ENCODE peak calls at places on chromosomes 7 and 10, in five cellular contexts. One of them, this sample, is unnamed.

GRCh38 chr10:44424953-44425352 is 40.1 kb upstream of the CXCL12 start:
- DNase-seq in ELF-1: no peak
- DNase-seq in stimulated activated CD4-positive, alpha-beta T cell treated with anti-CD3 and anti-CD28 coated beads, Interleukin-1b, Interleukin-23, amount 100 ng/mL, for 24 hours: no peak
- DNase-seq in posterior vena cava: no peak
- DNase-seq in LoVo: no peak
- DNase-seq in this sample: no peak

GRCh38 chr7:11552676-11553075 is 279.3 kb downstream of the THSD7A start:
- DNase-seq in ELF-1: no peak
- DNase-seq in stimulated activated CD4-positive, alpha-beta T cell treated with anti-CD3 and anti-CD28 coated beads, Interleukin-1b, Interleukin-23, amount 100 ng/mL, for 24 hours: no peak
- DNase-seq in LoVo: no peak
- DNase-seq in posterior vena cava: no peak
- DNase-seq in this sample: no peak

GRCh38 chr7:19117081-19117869 is at the start of gene TWIST1:
- DNase-seq in stimulated activated CD4-positive, alpha-beta T cell treated with anti-CD3 and anti-CD28 coated beads, Interleukin-1b, Interleukin-23, amount 100 ng/mL, for 24 hours: no peak
- DNase-seq in posterior vena cava: peak; percentile 82
- DNase-seq in ELF-1: peak; percentile 80
- DNase-seq in LoVo: no peak
- DNase-seq in this sample: no peak

GRCh38 chr7:3103614-3104399 is 60.1 kb upstream of the CARD11 start:
- DNase-seq in ELF-1: no peak
- DNase-seq in LoVo: no peak
- DNase-seq in posterior vena cava: no peak
- DNase-seq in stimulated activated CD4-positive, alpha-beta T cell treated with anti-CD3 and anti-CD28 coated beads, Interleukin-1b, Interleukin-23, amount 100 ng/mL, for 24 hours: no peak
- DNase-seq in this sample: no peak

GRCh38 chr7:5423272-5423843 is at the start of gene TNRC18:
- DNase-seq in LoVo: no peak
- DNase-seq in stimulated activated CD4-positive, alpha-beta T cell treated with anti-CD3 and anti-CD28 coated beads, Interleukin-1b, Interleukin-23, amount 100 ng/mL, for 24 hours: no peak
- DNase-seq in posterior vena cava: peak; percentile 88
- DNase-seq in ELF-1: peak; percentile 71
- DNase-seq in this sample: no peak

GRCh38 chr10:21473541-21473940 is 51.9 kb downstream of the SKIDA1 start:
- DNase-seq in ELF-1: no peak
- DNase-seq in stimulated activated CD4-positive, alpha-beta T cell treated with anti-CD3 and anti-CD28 coated beads, Interleukin-1b, Interleukin-23, amount 100 ng/mL, for 24 hours: no peak
- DNase-seq in LoVo: no peak
- DNase-seq in posterior vena cava: no peak
- DNase-seq in this sample: no peak

GRCh38 chr10:21727452-21728168 is 193.6 kb downstream of the MLLT10 start:
- DNase-seq in LoVo: peak; percentile 74
- DNase-seq in posterior vena cava: no peak
- DNase-seq in ELF-1: no peak
- DNase-seq in stimulated activated CD4-positive, alpha-beta T cell treated with anti-CD3 and anti-CD28 coated beads, Interleukin-1b, Interleukin-23, amount 100 ng/mL, for 24 hours: no peak
- DNase-seq in this sample: no peak

GRCh38 chr10:67115972-67116371 is 190.1 kb downstream of the LRRTM3 start:
- DNase-seq in ELF-1: no peak
- DNase-seq in posterior vena cava: no peak
- DNase-seq in LoVo: no peak
- DNase-seq in stimulated activated CD4-positive, alpha-beta T cell treated with anti-CD3 and anti-CD28 coated beads, Interleukin-1b, Interleukin-23, amount 100 ng/mL, for 24 hours: no peak
- DNase-seq in this sample: no peak

GRCh38 chr7:86282014-86282682 is 361.6 kb upstream of the GRM3 start:
- DNase-seq in ELF-1: peak; percentile 3
- DNase-seq in stimulated activated CD4-positive, alpha-beta T cell treated with anti-CD3 and anti-CD28 coated beads, Interleukin-1b, Interleukin-23, amount 100 ng/mL, for 24 hours: no peak
- DNase-seq in posterior vena cava: peak; percentile 79
- DNase-seq in LoVo: no peak
- DNase-seq in this sample: no peak

GRCh38 chr7:151715661-151716338 is 161.1 kb downstream of the PRKAG2 start:
- DNase-seq in ELF-1: no peak
- DNase-seq in stimulated activated CD4-positive, alpha-beta T cell treated with anti-CD3 and anti-CD28 coated beads, Interleukin-1b, Interleukin-23, amount 100 ng/mL, for 24 hours: no peak
- DNase-seq in posterior vena cava: no peak
- DNase-seq in LoVo: no peak
- DNase-seq in this sample: no peak

GRCh38 chr7:132683967-132684690 is 107.9 kb upstream of the PLXNA4 start:
- DNase-seq in posterior vena cava: no peak
- DNase-seq in ELF-1: no peak
- DNase-seq in stimulated activated CD4-positive, alpha-beta T cell treated with anti-CD3 and anti-CD28 coated beads, Interleukin-1b, Interleukin-23, amount 100 ng/mL, for 24 hours: no peak
- DNase-seq in LoVo: no peak
- DNase-seq in this sample: no peak

GRCh38 chr10:31912898-31913847 is 15.5 kb downstream of the ARHGAP12 start:
- DNase-seq in posterior vena cava: no peak
- DNase-seq in stimulated activated CD4-positive, alpha-beta T cell treated with anti-CD3 and anti-CD28 coated beads, Interleukin-1b, Interleukin-23, amount 100 ng/mL, for 24 hours: no peak
- DNase-seq in LoVo: peak; percentile 29
- DNase-seq in ELF-1: no peak
- DNase-seq in this sample: no peak

GRCh38 chr7:75573477-75574019 is 81.4 kb downstream of the SPDYE5 start:
- DNase-seq in posterior vena cava: no peak
- DNase-seq in ELF-1: no peak
- DNase-seq in stimulated activated CD4-positive, alpha-beta T cell treated with anti-CD3 and anti-CD28 coated beads, Interleukin-1b, Interleukin-23, amount 100 ng/mL, for 24 hours: no peak
- DNase-seq in LoVo: no peak
- DNase-seq in this sample: no peak

GRCh38 chr7:98862203-98862602 is 7.6 kb downstream of the TMEM130 start:
- DNase-seq in LoVo: no peak
- DNase-seq in ELF-1: no peak
- DNase-seq in stimulated activated CD4-positive, alpha-beta T cell treated with anti-CD3 and anti-CD28 coated beads, Interleukin-1b, Interleukin-23, amount 100 ng/mL, for 24 hours: no peak
- DNase-seq in posterior vena cava: no peak
- DNase-seq in this sample: no peak

GRCh38 chr7:75711634-75712494 is 26.9 kb downstream of the HIP1 start:
- DNase-seq in posterior vena cava: no peak
- DNase-seq in ELF-1: peak; percentile 72
- DNase-seq in LoVo: no peak
- DNase-seq in stimulated activated CD4-positive, alpha-beta T cell treated with anti-CD3 and anti-CD28 coated beads, Interleukin-1b, Interleukin-23, amount 100 ng/mL, for 24 hours: no peak
- DNase-seq in this sample: no peak